ENCODE peak calls at places on chromosomes 6 and 20, in eight cellular contexts. G is right lobe of liver; M is stomach; Z is sigmoid colon; P is CD4-positive, alpha-beta T cell; J is esophagus squamous epithelium; X is mammary epithelial cell; V is psoas muscle. K is an unnamed sample.

GRCh38 chr6:160042788-160043301 is 74.0 kb downstream of the IGF2R start:
- DNase-seq in Z (no peak), X (peak; percentile 58), G (peak; percentile 66), J (no peak), P (no peak), M (no peak), V (no peak), K (no peak)

GRCh38 chr6:129631070-129631469 is 78.9 kb downstream of the ARHGAP18 start:
- DNase-seq in X (no peak), M (no peak), G (no peak), J (no peak), P (no peak), V (no peak), Z (no peak), K (no peak)

GRCh38 chr6:167549187-167549586 is 224.3 kb downstream of the TTLL2 start:
- DNase-seq in M (no peak), J (no peak), V (no peak), P (no peak), Z (no peak), G (no peak), X (no peak), K (no peak)

GRCh38 chr6:34897708-34898107 is 8.7 kb downstream of the ANKS1A start:
- DNase-seq in X (no peak), J (no peak), P (no peak), G (no peak), Z (no peak), V (no peak), M (no peak), K (no peak)

GRCh38 chr6:33856655-33857054 is 52.9 kb upstream of the MLN start:
- DNase-seq in J (no peak), X (no peak), V (no peak), M (peak; percentile 31), Z (no peak), G (no peak), P (peak; percentile 61), K (peak; percentile 44)

GRCh38 chr6:119891206-119891605 is 541.6 kb upstream of the MAN1A1 start:
- DNase-seq in Z (no peak), M (no peak), P (no peak), G (no peak), X (no peak), J (no peak), V (no peak), K (no peak)

GRCh38 chr6:24394777-24395437 is 7.8 kb upstream of the MRS2 start:
- DNase-seq in X (peak; percentile 85), M (no peak), P (no peak), G (no peak), Z (no peak), J (no peak), V (no peak), K (no peak)

GRCh38 chr6:143952386-143952785 is 55.7 kb downstream of the PLAGL1 start:
- DNase-seq in J (no peak), P (no peak), X (no peak), Z (no peak), G (no peak), M (no peak), V (no peak), K (no peak)

GRCh38 chr6:50734488-50734887 is 21.2 kb downstream of the TFAP2D start:
- DNase-seq in M (no peak), X (no peak), P (no peak), Z (no peak), J (no peak), G (no peak), V (no peak), K (no peak)

GRCh38 chr6:126293891-126294524 is 45.9 kb upstream of the CENPW start:
- DNase-seq in Z (no peak), V (no peak), M (no peak), X (no peak), P (no peak), G (no peak), J (no peak), K (no peak)

GRCh38 chr6:158027590-158028285 is 46.1 kb downstream of the SYNJ2 start:
- DNase-seq in V (no peak), Z (no peak), X (no peak), J (no peak), M (no peak), G (no peak), P (no peak), K (no peak)

GRCh38 chr6:122007366-122007765 is 392.1 kb upstream of the HSF2 start:
- DNase-seq in V (no peak), P (no peak), Z (no peak), X (no peak), J (no peak), M (no peak), G (no peak), K (no peak)

GRCh38 chr6:136035378-136036070 is 184.0 kb downstream of the PDE7B start:
- DNase-seq in V (no peak), J (no peak), P (no peak), X (no peak), M (no peak), G (no peak), Z (no peak), K (no peak)

GRCh38 chr6:158760618-158761250 is 58.4 kb downstream of the EZR start:
- DNase-seq in V (no peak), J (no peak), M (no peak), G (no peak), X (no peak), Z (peak; percentile 39), P (no peak), K (no peak)

GRCh38 chr6:63427951-63428350 is 108.2 kb upstream of the LGSN start:
- DNase-seq in P (no peak), G (no peak), Z (no peak), V (no peak), J (no peak), M (no peak), X (no peak), K (no peak)

GRCh38 chr20:17643531-17644188 is 38.4 kb downstream of the RRBP1 start:
- DNase-seq in J (no peak), Z (no peak), P (no peak), M (no peak), V (no peak), X (no peak), G (no peak), K (peak; percentile 22)

GRCh38 chr6:10136636-10137035 is 278.2 kb downstream of the TFAP2A start:
- DNase-seq in V (no peak), M (no peak), P (no peak), Z (no peak), J (no peak), G (no peak), X (peak; percentile 96), K (no peak)

DNA sequence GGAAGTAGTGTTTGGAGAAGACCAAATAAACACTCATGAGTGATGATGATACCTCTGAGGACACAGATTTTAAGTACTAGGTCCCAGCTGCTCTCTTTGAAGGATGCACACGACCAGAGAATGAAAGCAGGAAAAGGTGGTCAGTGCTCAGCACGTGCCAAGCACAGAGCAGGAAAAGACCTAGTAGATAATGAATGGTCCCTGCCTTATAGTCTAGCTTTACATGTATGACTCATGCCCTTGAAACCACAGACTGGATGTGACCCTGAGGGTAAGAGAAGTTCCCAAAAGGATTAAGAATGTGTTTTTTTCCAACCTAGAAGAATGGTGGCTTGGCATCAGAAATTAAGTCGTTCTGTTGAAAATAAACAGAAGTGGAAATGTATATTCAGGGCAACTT is 2.8 kb upstream of the MC3R start:
- DNase-seq in V (no peak), M (no peak), J (no peak), P (no peak), G (no peak), X (peak; percentile 46), Z (no peak), K (no peak)
- H3K9me3 ChIP-seq in V (no peaks in the 10 kb centered on the region), M (no peaks in the 10 kb centered on the region), J (no peaks in the 10 kb centered on the region), P (no peaks in the 10 kb centered on the region), G (no peaks in the 10 kb centered on the region), X (no peaks in the 10 kb centered on the region), Z (no peaks in the 10 kb centered on the region), K (no peaks in the 10 kb centered on the region)

GRCh38 chr20:53749499-53749898 is 155.9 kb upstream of the ZNF217 start:
- DNase-seq in P (no peak), Z (no peak), J (no peak), V (no peak), M (no peak), X (no peak), G (no peak), K (no peak)

GRCh38 chr20:53750827-53751393 is 157.3 kb upstream of the ZNF217 start:
- DNase-seq in M (peak; percentile 25), Z (peak; percentile 73), V (no peak), G (no peak), X (no peak), P (no peak), J (no peak), K (no peak)

GRCh38 chr20:53748821-53749402 is 155.3 kb upstream of the ZNF217 start:
- DNase-seq in V (no peak), X (peak; percentile 7), Z (no peak), J (no peak), P (no peak), M (no peak), G (no peak), K (no peak)

GRCh38 chr20:53751394-53752368 is 158.0 kb upstream of the ZNF217 start:
- DNase-seq in X (no peak), Z (no peak), V (no peak), M (peak; percentile 24), P (no peak), J (no peak), G (no peak), K (peak; percentile 50)

GRCh38 chr20:53748176-53748575 is 154.5 kb upstream of the ZNF217 start:
- DNase-seq in V (no peak), Z (no peak), G (no peak), X (peak; percentile 48), M (no peak), P (no peak), J (no peak), K (peak; percentile 38)
- TF ChIP-seq CTCF in V (no peak), Z (no peak), G (no peak), X (no peak), M (no peak), P (no peak), J (no peak), K (no peak)

GRCh38 chr6:27406085-27406484 is 17.5 kb downstream of the ZNF391 start:
- DNase-seq in J (no peak), X (no peak), M (no peak), V (no peak), P (no peak), G (no peak), Z (no peak), K (no peak)

GRCh38 chr6:27400877-27401642 is 12.5 kb downstream of the ZNF391 start:
- DNase-seq in M (no peak), V (no peak), X (no peak), Z (no peak), G (no peak), P (no peak), J (no peak), K (no peak)
- H3K9me3 ChIP-seq in M (peaks cover 45% of the 10 kb centered on the region), V (peaks cover 25% of the 10 kb centered on the region), X (peaks cover 50% of the 10 kb centered on the region), Z (peaks cover 19% of the 10 kb centered on the region), G (peaks cover 13% of the 10 kb centered on the region), P (peaks cover 50% of the 10 kb centered on the region), J (no peaks in the 10 kb centered on the region), K (peaks cover 36% of the 10 kb centered on the region)

DNA sequence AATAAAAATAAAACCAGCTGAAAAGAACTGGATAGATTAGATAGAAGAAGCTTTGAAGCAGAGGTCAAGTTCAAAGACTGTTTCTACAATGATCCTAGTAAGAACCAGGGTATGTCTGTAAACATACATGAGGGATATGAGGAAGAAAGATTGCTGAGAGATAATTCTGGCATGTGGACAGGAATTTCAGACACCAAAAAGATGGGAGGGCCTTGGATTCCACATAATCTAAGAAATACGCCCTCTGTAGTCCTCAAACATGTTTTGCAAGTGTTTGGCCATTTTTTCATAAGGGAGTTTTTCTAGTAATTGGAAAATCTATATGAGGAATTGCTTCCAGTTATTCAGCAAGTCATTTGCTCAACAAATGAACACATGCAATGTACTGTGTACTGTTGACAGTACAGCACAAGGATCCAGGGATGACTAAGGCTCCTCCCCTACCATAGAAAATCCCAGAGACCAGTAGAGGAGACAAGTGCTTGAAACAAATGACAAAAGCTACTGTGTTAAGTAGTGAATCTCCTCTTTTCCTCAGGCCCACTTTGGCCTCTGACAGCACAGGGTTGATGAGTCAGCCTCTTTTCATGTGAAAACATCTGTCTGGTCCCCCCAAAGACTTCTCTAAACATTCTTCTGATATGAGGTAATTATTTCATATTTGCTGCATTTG is 795.9 kb downstream of the MAFB start:
- DNase-seq in P (no peak), G (no peak), J (no peak), X (peak; percentile 56), V (no peak), Z (no peak), M (no peak), K (no peak)
- TF ChIP-seq CTCF in P (no peak), G (no peak), J (no peak), X (no peak), V (no peak), Z (no peak), M (no peak), K (no peak)